ENCODE peak calls at places on chromosomes 13 and 19, in four cellular contexts. X is GM12878, F is K562, B is GM12891. S is an unnamed sample.

GRCh38 chr13:109592776-109593175 is 193.6 kb downstream of the IRS2 start:
- DNase-seq in X (no peak), F (no peak), B (no peak), S (no peak)

GRCh38 chr13:96772426-96772825 is 221.8 kb downstream of the OXGR1 start:
- DNase-seq in X (no peak), F (no peak), B (no peak), S (no peak)

GRCh38 chr13:42847891-42848663 is 66.7 kb downstream of the FAM216B start:
- DNase-seq in X (no peak), F (no peak), B (no peak), S (no peak)

GRCh38 chr13:34847751-34848150 is 94.3 kb upstream of the NBEA start:
- DNase-seq in X (no peak), F (no peak), B (no peak), S (no peak)

GRCh38 chr13:105773887-105774538 is 761.4 kb downstream of the EFNB2 start:
- DNase-seq in X (no peak), F (no peak), B (no peak), S (no peak)

GRCh38 chr19:17944301-17944700 is 11.5 kb downstream of the CCDC124 start:
- DNase-seq in X (no peak), F (no peak), B (no peak), S (no peak)

GRCh38 chr19:8986296-8986695 is 23.9 kb downstream of the MUC16 start:
- DNase-seq in X (no peak), F (no peak), B (no peak), S (no peak)

GRCh38 chr19:413756-414420 is 4.9 kb upstream of the C2CD4C start:
- DNase-seq in X (no peak), F (no peak), B (no peak), S (no peak)

GRCh38 chr13:113607056-113607455 is 22.5 kb downstream of the TFDP1 start:
- DNase-seq in X (no peak), F (no peak), B (no peak), S (no peak)

GRCh38 chr13:113411216-113412023 is 41.9 kb downstream of the ADPRHL1 start:
- DNase-seq in X (no peak), F (no peak), B (no peak), S (no peak)

GRCh38 chr19:5826531-5827341 is 12.8 kb downstream of the FUT6 start:
- DNase-seq in X (no peak), F (no peak), B (no peak), S (peak; percentile 43)

GRCh38 chr13:105184221-105184620 is 1351.2 kb downstream of the EFNB2 start:
- DNase-seq in X (no peak), F (no peak), B (no peak), S (peak; percentile 69)

GRCh38 chr19:39531834-39532232 is 819 bp downstream of the EID2B start:
- DNase-seq in X (no peak), F (no peak), B (no peak), S (no peak)

GRCh38 chr13:28026508-28026907 is 38.0 kb upstream of the URAD start:
- DNase-seq in X (no peak), F (no peak), B (no peak), S (no peak)

GRCh38 chr13:39209731-39210633 is 171.7 kb downstream of the NHLRC3 start:
- DNase-seq in X (no peak), F (no peak), B (no peak), S (no peak)

GRCh38 chr13:35712907-35713685 is 236.6 kb upstream of the MAB21L1 start:
- DNase-seq in X (no peak), F (no peak), B (no peak), S (no peak)

GRCh38 chr19:52336117-52336811 is at the start of gene ZNF610:
- DNase-seq in X (peak; percentile 34), F (no peak), B (peak; percentile 71), S (peak; percentile 76)

GRCh38 chr13:113452942-113453901 is at the start of gene ADPRHL1:
- DNase-seq in X (no peak), F (no peak), B (no peak), S (no peak)

GRCh38 chr13:28819748-28820098 is 416 bp upstream of the MTUS2 start:
- DNase-seq in X (no peak), F (peak; percentile 76), B (peak; percentile 79), S (peak; percentile 37)

GRCh38 chr13:45297456-45298205 is 43.4 kb downstream of the TPT1 start:
- DNase-seq in X (no peak), F (no peak), B (no peak), S (no peak)

GRCh38 chr19:15934332-15935078 is at the start of gene CYP4F11:
- DNase-seq in X (no peak), F (no peak), B (no peak), S (peak; percentile 11)

GRCh38 chr13:35784286-35784951 is 307.9 kb upstream of the MAB21L1 start:
- DNase-seq in X (no peak), F (no peak), B (no peak), S (no peak)

GRCh38 chr13:43648733-43649132 is 138.0 kb downstream of the ENOX1 start:
- DNase-seq in X (no peak), F (no peak), B (no peak), S (no peak)

GRCh38 chr13:77565635-77566034 is 30.1 kb downstream of the SCEL start:
- DNase-seq in X (no peak), F (peak; percentile 5), B (no peak), S (no peak)

GRCh38 chr13:33015791-33016323 is 366 bp upstream of the KL start:
- DNase-seq in X (no peak), F (no peak), B (no peak), S (no peak)

GRCh38 chr19:3607398-3608078 is 863 bp upstream of the TBXA2R start:
- DNase-seq in X (no peak), F (peak; percentile 64), B (no peak), S (no peak)

GRCh38 chr19:2050991-2051770 is at the start of gene MKNK2:
- DNase-seq in X (no peak), F (peak; percentile 87), B (peak; percentile 87), S (peak; percentile 86)

GRCh38 chr19:11373166-11373884 is 1.1 kb upstream of the SWSAP1 start:
- DNase-seq in X (no peak), F (no peak), B (no peak), S (no peak)

GRCh38 chr13:50909605-50910482 is at the start of gene RNASEH2B:
- DNase-seq in X (no peak), F (peak; percentile 71), B (peak; percentile 59), S (peak; percentile 91)

GRCh38 chr13:72622546-72622945 is 104.9 kb downstream of the MZT1 start:
- DNase-seq in X (no peak), F (no peak), B (no peak), S (no peak)

GRCh38 chr19:2668188-2668763 is 34.2 kb downstream of the GNG7 start:
- DNase-seq in X (no peak), F (no peak), B (peak; percentile 39), S (no peak)

GRCh38 chr13:60583911-60584753 is 187.1 kb downstream of the TDRD3 start:
- DNase-seq in X (no peak), F (peak; percentile 14), B (no peak), S (peak; percentile 87)

GRCh38 chr13:60584976-60585375 is 188.0 kb downstream of the TDRD3 start:
- DNase-seq in X (no peak), F (no peak), B (no peak), S (no peak)

GRCh38 chr13:60577761-60578160 is 180.7 kb downstream of the TDRD3 start:
- DNase-seq in X (no peak), F (no peak), B (no peak), S (no peak)

GRCh38 chr13:60583196-60583908 is 186.3 kb downstream of the TDRD3 start:
- DNase-seq in X (no peak), F (no peak), B (no peak), S (peak; percentile 59)
- TF ChIP-seq SPI1 in X (no peak), F (no peak), B (no peak), S (no peak)

GRCh38 chr13:101552797-101553196 is 100.3 kb downstream of the ITGBL1 start:
- DNase-seq in X (no peak), F (no peak), B (no peak), S (no peak)
- TF ChIP-seq SPI1 in X (no peak), F (no peak), B (no peak), S (no peak)

GRCh38 chr19:49409441-49410029 is 13.7 kb downstream of the PTH2 start:
- DNase-seq in X (peak; percentile 30), F (no peak), B (no peak), S (peak; percentile 83)
- TF ChIP-seq SPI1 in X (peak; percentile 96), F (peak; percentile 100), B (peak; percentile 96), S (peak; percentile 100)

GRCh38 chr19:46355991-46356669 is 9.2 kb downstream of the PPP5C start:
- DNase-seq in X (no peak), F (no peak), B (no peak), S (no peak)

GRCh38 chr19:46356670-46357055 is 9.8 kb downstream of the PPP5C start:
- DNase-seq in X (no peak), F (no peak), B (no peak), S (no peak)

GRCh38 chr19:46361915-46362314 is 15.0 kb downstream of the PPP5C start:
- DNase-seq in X (no peak), F (no peak), B (no peak), S (no peak)

GRCh38 chr19:46355234-46355990 is 8.5 kb downstream of the PPP5C start:
- DNase-seq in X (no peak), F (no peak), B (no peak), S (no peak)

GRCh38 chr19:46357846-46358583 is 11.1 kb downstream of the PPP5C start:
- DNase-seq in X (no peak), F (no peak), B (no peak), S (no peak)
- TF ChIP-seq SPI1 in X (no peak), F (no peak), B (no peak), S (no peak)